ENCODE peak calls at places on chromosome 13, in four cellular contexts. F is GM03348; G is iPS-NIHi11; R is natural killer cell treated with Interleukin-12 subunit alpha and Interleukin-12 subunit beta and Interleukin-15 and Interleukin-18, amount 100 ng/mL, for 72 hours. L is an unnamed sample.

GRCh38 chr13:109357751-109358150 is 428.6 kb downstream of the IRS2 start:
- DNase-seq in F (no peak), G (no peak), R (no peak), L (no peak)

GRCh38 chr13:113596321-113597200 is 12.0 kb downstream of the TFDP1 start:
- DNase-seq in F (no peak), G (no peak), R (no peak), L (no peak)

GRCh38 chr13:44272692-44273091 is 100.9 kb upstream of the SERP2 start:
- DNase-seq in F (no peak), G (no peak), R (no peak), L (no peak)

GRCh38 chr13:35712907-35713685 is 236.6 kb upstream of the MAB21L1 start:
- DNase-seq in F (peak; percentile 60), G (no peak), R (no peak), L (peak; percentile 29)

GRCh38 chr13:113835461-113836274 is 28.2 kb downstream of the GAS6 start:
- DNase-seq in F (peak; percentile 84), G (no peak), R (no peak), L (no peak)

GRCh38 chr13:46640843-46641242 is 87.9 kb downstream of the LRCH1 start:
- DNase-seq in F (peak; percentile 24), G (no peak), R (no peak), L (no peak)

GRCh38 chr13:40547545-40548322 is 118.7 kb downstream of the FOXO1 start:
- DNase-seq in F (no peak), G (no peak), R (no peak), L (no peak)

GRCh38 chr13:21079206-21079605 is 17.8 kb upstream of the LATS2 start:
- DNase-seq in F (no peak), G (no peak), R (no peak), L (no peak)

GRCh38 chr13:23636360-23636759 is 66.1 kb downstream of the TNFRSF19 start:
- DNase-seq in F (no peak), G (no peak), R (no peak), L (no peak)

GRCh38 chr13:65342938-65343337 is 1887.2 kb downstream of the PCDH9 start:
- DNase-seq in F (no peak), G (no peak), R (no peak), L (no peak)

GRCh38 chr13:100789481-100789880 is 114.9 kb upstream of the TMTC4 start:
- DNase-seq in F (no peak), G (no peak), R (no peak), L (no peak)

GRCh38 chr13:37561031-37561430 is 37.5 kb downstream of the POSTN start:
- DNase-seq in F (peak; percentile 12), G (no peak), R (no peak), L (no peak)

GRCh38 chr13:113058988-113059850 is 46.4 kb upstream of the F7 start:
- DNase-seq in F (no peak), G (no peak), R (no peak), L (no peak)

GRCh38 chr13:98741741-98742435 is 10.6 kb downstream of the SLC15A1 start:
- DNase-seq in F (peak; percentile 28), G (no peak), R (no peak), L (no peak)

L was measured in GM23338.